ENCODE peak calls at places on chromosomes 4 and X, in six cellular contexts. P, D, X, A, Q and W are unnamed samples. For H3K9me3 and H3K4me1, the result is how much of the 10 kb centered on the place peaks cover.

GRCh38 chr4:148016063-148016637 is 284.3 kb downstream of the ARHGAP10 start:
- DNase-seq in P (no peak), D (no peak), X (no peak), A (no peak), Q (no peak), W (no peak)

GRCh38 chr4:177391953-177392352 is 50.3 kb downstream of the AGA start:
- DNase-seq in P (no peak), D (no peak), X (no peak), A (no peak), Q (no peak), W (no peak)

GRCh38 chrX:121802881-121803412 is 755.5 kb downstream of the GLUD2 start:
- DNase-seq in P (no peak), D (no peak), X (no peak), A (no peak), Q (no peak), W (no peak)

GRCh38 chr4:173530326-173531062 is 465 bp upstream of the HAND2 start:
- DNase-seq in P (no peak), D (peak), X (peak), A (no peak), Q (no peak), W (no peak)

GRCh38 chr4:143433231-143433630 is 80.3 kb upstream of the SMARCA5 start:
- DNase-seq in P (no peak), D (no peak), X (no peak), A (no peak), Q (no peak), W (no peak)

GRCh38 chrX:45295587-45295986 is 94.9 kb upstream of the DIPK2B start:
- DNase-seq in P (no peak), D (no peak), X (peak), A (no peak), Q (no peak), W (peak)

GRCh38 chrX:98071331-98071730 is 1187.6 kb downstream of the RPA4 start:
- DNase-seq in P (no peak), D (no peak), X (no peak), A (no peak), Q (no peak), W (no peak)

GRCh38 chr4:1200425-1201035 is 28.1 kb upstream of the SPON2 start:
- DNase-seq in P (peak), D (peak), X (peak), A (peak), Q (peak), W (no peak)

GRCh38 chr4:147683172-147683571 is 791 bp downstream of the PRMT9 start:
- DNase-seq in P (no peak), D (no peak), X (peak), A (no peak), Q (peak), W (no peak)

GRCh38 chr4:121164291-121164690 is at the start of gene TNIP3:
- DNase-seq in P (no peak), D (no peak), X (peak), A (no peak), Q (no peak), W (no peak)

GRCh38 chr4:80529021-80529420 is 193.5 kb downstream of the CFAP299 start:
- DNase-seq in P (no peak), D (no peak), X (peak), A (no peak), Q (no peak), W (no peak)

GRCh38 chr4:87527446-87528240 is 1.5 kb downstream of the SPARCL1 start:
- DNase-seq in P (no peak), D (no peak), X (peak), A (no peak), Q (no peak), W (peak)

GRCh38 chr4:87525636-87526035 is 3.5 kb downstream of the SPARCL1 start:
- DNase-seq in P (no peak), D (no peak), X (peak), A (no peak), Q (no peak), W (peak)

GRCh38 chr4:87530868-87531267 is 1.7 kb upstream of the SPARCL1 start:
- DNase-seq in P (no peak), D (no peak), X (peak), A (peak), Q (no peak), W (no peak)

GRCh38 chr4:87532109-87532508 is 2.9 kb upstream of the SPARCL1 start:
- DNase-seq in P (no peak), D (no peak), X (peak), A (no peak), Q (no peak), W (no peak)

DNA sequence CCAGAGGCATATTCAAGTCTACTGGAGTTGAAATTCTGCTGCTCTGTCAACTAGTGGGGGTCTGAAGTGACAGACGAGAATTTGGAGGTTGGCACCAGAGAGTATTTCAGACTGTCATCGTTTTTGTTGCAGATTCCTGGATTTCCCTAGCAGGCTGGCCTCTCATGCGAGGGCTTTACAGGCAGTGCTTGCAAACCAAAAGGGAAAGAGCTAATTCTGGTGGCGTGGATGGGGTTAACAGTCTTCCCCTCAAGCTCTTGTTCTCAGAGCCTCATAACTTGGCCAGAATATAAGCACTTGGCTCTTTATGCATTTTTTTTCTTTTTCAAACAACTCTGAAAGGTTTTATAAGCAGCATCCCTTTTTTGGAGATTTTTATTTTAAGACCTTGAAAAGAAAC is at the start of gene SPARCL1:
- DNase-seq in P (no peak), D (no peak), X (peak), A (peak), Q (no peak), W (peak)
- H3K4me3 ChIP-seq in P (no peak), D (peak), X (no peak), A (peak), Q (peak), W (no peak)

GRCh38 chrX:146224442-146224841 is 406.8 kb downstream of the SLITRK2 start:
- DNase-seq in P (no peak), D (no peak), X (no peak), A (no peak), Q (no peak), W (peak)
- H3K9me3 ChIP-seq in P (under half), D (under half), X (under half), A (under half), Q (under half), W (under half)

GRCh38 chr4:119039779-119040178 is 95.9 kb upstream of the MYOZ2 start:
- DNase-seq in P (no peak), D (peak), X (no peak), A (peak), Q (no peak), W (peak)

GRCh38 chr4:119039160-119039559 is 96.5 kb upstream of the MYOZ2 start:
- DNase-seq in P (no peak), D (no peak), X (no peak), A (no peak), Q (no peak), W (no peak)

GRCh38 chr4:119041951-119042560 is 93.6 kb upstream of the MYOZ2 start:
- DNase-seq in P (peak), D (peak), X (peak), A (no peak), Q (no peak), W (peak)

GRCh38 chr4:119040711-119041185 is 94.9 kb upstream of the MYOZ2 start:
- DNase-seq in P (no peak), D (no peak), X (peak), A (peak), Q (no peak), W (peak)

GRCh38 chr4:119040261-119040660 is 95.4 kb upstream of the MYOZ2 start:
- DNase-seq in P (no peak), D (no peak), X (no peak), A (no peak), Q (no peak), W (no peak)
- H3K4me1 ChIP-seq in P (under half), D (under half), X (under half), A (half or more), Q (under half), W (under half)

GRCh38 chrX:2735270-2735669 is 16.6 kb upstream of the XG start:
- DNase-seq in P (no peak), D (no peak), X (no peak), A (no peak), Q (no peak), W (no peak)
- H3K4me3 ChIP-seq in P (no peak), D (no peak), X (no peak), A (no peak), Q (no peak), W (no peak)

DNA sequence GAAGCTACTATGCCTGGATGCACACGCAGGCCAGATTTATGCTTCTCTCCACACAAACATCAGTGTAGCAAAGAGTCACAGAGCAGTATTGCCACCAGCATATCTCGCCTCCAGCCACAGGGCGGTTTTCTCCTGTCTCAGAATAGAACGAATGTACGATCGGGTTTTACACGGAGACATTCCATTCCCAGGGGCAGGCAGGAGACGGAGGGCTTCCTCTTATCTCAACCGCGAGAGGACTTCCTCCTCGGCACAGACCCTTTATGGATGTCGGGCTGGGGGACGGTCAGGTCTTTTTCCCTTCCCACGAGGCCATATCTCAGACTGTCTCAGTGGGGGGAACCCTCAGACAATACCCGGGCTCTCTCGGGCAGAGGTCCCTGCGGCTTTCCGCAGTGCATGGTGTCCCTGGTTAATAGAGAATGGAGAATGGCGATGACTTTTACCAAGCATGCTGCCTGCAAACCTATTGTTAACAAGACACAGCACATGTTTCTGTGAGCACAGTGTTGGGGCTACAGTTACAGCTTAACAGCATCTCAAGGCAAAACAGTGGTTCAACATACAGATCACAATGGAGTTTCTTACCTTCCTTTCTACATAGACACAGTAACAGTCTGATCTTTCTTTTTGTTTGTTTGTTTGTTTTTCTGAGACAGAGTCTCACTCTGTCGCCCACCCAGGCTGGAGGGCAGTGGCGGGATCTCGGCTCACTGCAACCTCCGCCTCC is 24.1 kb downstream of the CSF2RA start:
- DNase-seq in P (no peak), D (peak), X (no peak), A (no peak), Q (no peak), W (no peak)
- H3K9me3 ChIP-seq in P (under half), D (under half), X (under half), A (under half), Q (under half), W (under half)

DNA sequence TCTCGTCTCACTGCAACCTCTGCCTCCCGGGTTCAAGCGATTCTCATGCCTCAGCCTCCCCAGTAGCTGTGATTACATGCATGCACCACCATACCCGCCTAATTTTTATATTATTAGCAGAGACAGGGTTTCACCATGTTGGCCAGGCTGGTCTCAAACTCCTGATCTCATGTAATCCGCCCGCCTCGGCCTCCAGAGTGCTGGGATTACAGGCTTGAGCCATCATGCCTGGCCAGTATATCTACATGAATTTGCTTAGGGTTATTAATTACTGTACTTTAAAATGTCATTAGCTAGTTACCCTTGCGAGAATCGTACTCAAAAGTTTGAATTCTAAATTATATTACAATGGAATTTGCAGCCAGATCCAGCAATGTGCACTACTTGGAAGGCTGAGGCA is 8.9 kb downstream of the CPEB2 start:
- DNase-seq in P (no peak), D (no peak), X (no peak), A (no peak), Q (no peak), W (no peak)
- H3K4me1 ChIP-seq in P (under half), D (under half), X (half or more), A (under half), Q (under half), W (under half)

DNA sequence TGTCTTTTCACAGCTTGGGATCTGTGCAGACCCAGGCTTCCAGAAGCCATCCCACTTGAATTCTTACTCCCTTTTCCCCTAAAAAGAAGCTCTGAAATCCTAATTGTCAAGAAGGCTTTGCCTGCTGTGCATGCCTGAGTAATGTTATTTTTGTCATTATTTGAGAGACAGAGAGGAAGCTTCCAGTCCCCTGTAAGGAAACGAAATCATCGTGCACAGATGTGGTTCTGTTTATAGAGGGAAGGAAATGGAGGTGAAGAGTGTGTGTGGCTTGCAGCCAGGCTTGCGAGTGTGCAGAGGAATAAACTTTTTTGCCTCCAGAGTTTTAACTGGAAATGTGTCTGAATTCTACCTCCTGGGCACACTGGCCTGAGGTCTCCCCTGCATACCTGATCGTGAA is 70.2 kb downstream of the TBL1X start:
- DNase-seq in P (no peak), D (no peak), X (no peak), A (no peak), Q (no peak), W (no peak)
- H3K4me3 ChIP-seq in P (no peak), D (no peak), X (no peak), A (no peak), Q (no peak), W (no peak)

DNA sequence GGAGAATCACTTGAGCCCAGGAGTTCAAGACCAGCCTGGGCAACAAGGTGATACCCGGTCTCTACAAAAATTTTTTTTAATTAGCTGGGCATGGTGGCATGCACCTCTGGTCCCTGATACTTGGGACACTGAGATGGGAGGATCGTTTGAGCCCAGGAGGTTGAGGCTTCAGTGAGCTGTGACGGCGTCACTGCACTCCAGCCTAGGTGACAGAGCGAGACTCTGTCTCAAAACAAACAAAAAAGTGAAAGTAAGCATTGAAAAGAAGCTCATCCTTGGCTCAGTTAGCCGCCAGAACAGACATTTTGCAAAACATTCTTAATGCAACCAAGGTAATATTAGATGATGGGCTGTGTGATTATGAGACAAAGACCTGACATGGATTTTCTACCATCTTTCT is 223.3 kb upstream of the VCX3A start:
- DNase-seq in P (no peak), D (no peak), X (no peak), A (no peak), Q (no peak), W (no peak)
- H3K9me3 ChIP-seq in P (under half), D (under half), X (under half), A (under half), Q (under half), W (under half)

GRCh38 chr4:81981218-81981617 is 392.6 kb downstream of the HNRNPD start:
- DNase-seq in P (no peak), D (no peak), X (no peak), A (no peak), Q (no peak), W (no peak)
- H3K4me1 ChIP-seq in P (under half), D (under half), X (under half), A (under half), Q (under half), W (under half)